ENCODE peak calls at places on chromosomes 16 and 17, in five cellular contexts. D, K, J, G and X are unnamed samples.

GRCh38 chr16:878071-878784 is 77.7 kb upstream of the GNG13 start:
- DNase-seq in D (no peak), K (no peak), J (no peak), G (no peak), X (no peak)

GRCh38 chr17:80456465-80457235 is 19.8 kb downstream of the NPTX1 start:
- DNase-seq in J (peak; percentile 45), G (no peak), K (no peak), D (no peak), X (no peak)

GRCh38 chr17:61381537-61381936 is 18.1 kb upstream of the TBX2 start:
- DNase-seq in G (no peak), K (no peak), D (no peak), J (no peak), X (no peak)

GRCh38 chr17:67152824-67153223 is 92.2 kb downstream of the HELZ start:
- DNase-seq in D (no peak), J (no peak), G (no peak), K (no peak), X (no peak)

GRCh38 chr17:63094636-63095035 is 128.6 kb downstream of the TANC2 start:
- DNase-seq in K (no peak), D (no peak), G (no peak), J (no peak), X (no peak)

GRCh38 chr16:69199382-69199781 is 12.4 kb downstream of the SNTB2 start:
- DNase-seq in D (no peak), K (no peak), G (no peak), J (no peak), X (no peak)

GRCh38 chr17:66952031-66952524 is 12.4 kb upstream of the CACNG4 start:
- DNase-seq in D (no peak), K (no peak), G (no peak), J (no peak), X (no peak)

GRCh38 chr16:11250091-11250785 is 5.8 kb downstream of the SOCS1 start:
- DNase-seq in G (no peak), J (no peak), D (no peak), K (no peak), X (no peak)

GRCh38 chr17:8728251-8728925 is 16.2 kb downstream of the CCDC42 start:
- DNase-seq in D (no peak), K (no peak), J (no peak), G (no peak), X (no peak)

GRCh38 chr17:79183221-79184158 is 108.9 kb downstream of the ENGASE start:
- DNase-seq in J (no peak), D (no peak), K (no peak), G (no peak), X (no peak)

GRCh38 chr17:35892091-35892637 is 12.0 kb upstream of the CCL5 start:
- DNase-seq in D (no peak), J (no peak), G (no peak), K (no peak), X (no peak)

GRCh38 chr17:34312080-34312479 is 7.2 kb upstream of the CCL8 start:
- DNase-seq in J (no peak), K (no peak), G (no peak), D (no peak), X (no peak)

GRCh38 chr16:29765167-29766032 is 12.7 kb upstream of the ZG16 start:
- DNase-seq in K (no peak), D (peak; percentile 92), J (no peak), G (no peak), X (no peak)